ENCODE peak calls at places on chromosomes 5 and 9, in seven cellular contexts. Z is naive thymus-derived CD8-positive, alpha-beta T cell; C is dermis blood vessel endothelial cell; L is kidney epithelial cell; S is NCI-H524; A is T-helper 17 cell; I is endothelial cell. R is an unnamed sample.

GRCh38 chr5:169100735-169101075 is 200.2 kb downstream of the SLIT3 start:
- DNase-seq in Z (no peak), C (no peak), L (no peak), S (no peak), A (no peak), I (no peak), R (no peak)

GRCh38 chr5:134459491-134459890 is 47.8 kb upstream of the CDKN2AIPNL start:
- DNase-seq in Z (no peak), C (no peak), L (no peak), S (no peak), A (no peak), I (no peak), R (no peak)

GRCh38 chr9:119736478-119737454 is 367.5 kb upstream of the BRINP1 start:
- DNase-seq in Z (no peak), C (no peak), L (peak; percentile 23), S (no peak), A (no peak), I (no peak), R (peak; percentile 37)

GRCh38 chr5:128844354-128844923 is 120.8 kb upstream of the SLC27A6 start:
- DNase-seq in Z (no peak), C (peak; percentile 52), L (no peak), S (no peak), A (no peak), I (no peak), R (peak; percentile 10)

GRCh38 chr5:57221049-57221568 is 47.2 kb downstream of the GPBP1 start:
- DNase-seq in Z (peak; percentile 51), C (peak; percentile 81), L (no peak), S (no peak), A (peak; percentile 29), I (peak; percentile 50), R (peak; percentile 46)

GRCh38 chr5:172837640-172838039 is 3.6 kb downstream of the ERGIC1 start:
- DNase-seq in Z (peak; percentile 76), C (peak; percentile 82), L (no peak), S (no peak), A (no peak), I (no peak), R (no peak)

GRCh38 chr9:84271004-84271886 is 69.3 kb downstream of the SLC28A3 start:
- DNase-seq in Z (peak; percentile 45), C (peak; percentile 38), L (peak; percentile 65), S (peak; percentile 11), A (no peak), I (peak; percentile 50), R (peak; percentile 87)

GRCh38 chr9:74478606-74479005 is 18.5 kb upstream of the RORB start:
- DNase-seq in Z (no peak), C (no peak), L (no peak), S (no peak), A (no peak), I (no peak), R (no peak)

GRCh38 chr9:108994695-108995094 is 18.6 kb downstream of the CTNNAL1 start:
- DNase-seq in Z (no peak), C (peak; percentile 95), L (no peak), S (no peak), A (no peak), I (no peak), R (no peak)

GRCh38 chr9:19108038-19108437 is 5.3 kb upstream of the HAUS6 start:
- DNase-seq in Z (no peak), C (no peak), L (no peak), S (no peak), A (no peak), I (no peak), R (no peak)

GRCh38 chr9:115494958-115495690 is 377.2 kb upstream of the TNC start:
- DNase-seq in Z (no peak), C (no peak), L (no peak), S (no peak), A (no peak), I (no peak), R (no peak)

GRCh38 chr5:133389066-133389590 is 223.2 kb downstream of the FSTL4 start:
- DNase-seq in Z (no peak), C (no peak), L (no peak), S (no peak), A (no peak), I (no peak), R (no peak)

GRCh38 chr5:59099270-59099994 is 516.6 kb downstream of the RAB3C start:
- DNase-seq in Z (no peak), C (peak; percentile 46), L (peak; percentile 69), S (no peak), A (no peak), I (no peak), R (no peak)

GRCh38 chr5:41932770-41933169 is 7.7 kb downstream of the FBXO4 start:
- DNase-seq in Z (no peak), C (no peak), L (no peak), S (no peak), A (no peak), I (no peak), R (no peak)

GRCh38 chr5:66987126-66987525 is 209.5 kb downstream of the CD180 start:
- DNase-seq in Z (no peak), C (no peak), L (no peak), S (no peak), A (no peak), I (no peak), R (no peak)

GRCh38 chr5:5323551-5323950 is 98.9 kb upstream of the ICE1 start:
- DNase-seq in Z (no peak), C (no peak), L (no peak), S (no peak), A (no peak), I (no peak), R (no peak)

GRCh38 chr5:108531367-108532211 is 149.7 kb upstream of the FBXL17 start:
- DNase-seq in Z (no peak), C (no peak), L (no peak), S (no peak), A (no peak), I (no peak), R (no peak)

GRCh38 chr9:96480736-96481135 is 30.8 kb downstream of the HABP4 start:
- DNase-seq in Z (no peak), C (no peak), L (no peak), S (no peak), A (no peak), I (no peak), R (no peak)

GRCh38 chr9:120568816-120569215 is 11.2 kb downstream of the CDK5RAP2 start:
- DNase-seq in Z (no peak), C (no peak), L (no peak), S (no peak), A (no peak), I (no peak), R (no peak)

GRCh38 chr9:37549527-37549926 is 26.7 kb downstream of the FBXO10 start:
- DNase-seq in Z (no peak), C (no peak), L (no peak), S (no peak), A (no peak), I (no peak), R (no peak)

GRCh38 chr9:69582544-69583297 is 89.5 kb downstream of the APBA1 start:
- DNase-seq in Z (no peak), C (peak; percentile 72), L (no peak), S (no peak), A (no peak), I (no peak), R (no peak)

R was measured in retina.